ENCODE peak calls at places on chromosomes 16 and 17, in ten cellular contexts. Z is SK-N-SH, G is upper lobe of left lung, A is sigmoid colon, I is stomach, K is transverse colon, E is GM12878, H is K562, T is esophagus muscularis mucosa, X is HepG2. J is an unnamed sample.

GRCh38 chr16:67562526-67562917 is at the start of gene CTCF:
- DNase-seq in Z (peak; percentile 91), G (peak; percentile 96), A (peak; percentile 94), I (peak; percentile 85), K (peak; percentile 88), E (no peak), H (peak; percentile 89), T (no peak), X (peak; percentile 70), J (no peak)

GRCh38 chr16:87661561-87661960 is 59.3 kb downstream of the JPH3 start:
- DNase-seq in Z (no peak), G (no peak), A (no peak), I (no peak), K (peak; percentile 18), E (no peak), H (peak; percentile 68), T (no peak), X (peak; percentile 44), J (no peak)

GRCh38 chr16:57594531-57595031 is 33.8 kb upstream of the ADGRG1 start:
- DNase-seq in Z (no peak), G (no peak), A (no peak), I (no peak), K (no peak), E (no peak), H (no peak), T (no peak), X (no peak), J (no peak)

GRCh38 chr16:11613381-11614303 is 26.9 kb upstream of the LITAF start:
- DNase-seq in Z (no peak), G (no peak), A (peak; percentile 81), I (peak; percentile 69), K (peak; percentile 85), E (no peak), H (peak; percentile 74), T (no peak), X (peak; percentile 88), J (peak; percentile 90)

GRCh38 chr17:44878627-44879221 is 20.5 kb downstream of the EFTUD2 start:
- DNase-seq in Z (peak; percentile 47), G (no peak), A (no peak), I (no peak), K (no peak), E (no peak), H (peak; percentile 42), T (no peak), X (peak; percentile 37), J (no peak)

GRCh38 chr16:85291302-85292148 is 179.3 kb upstream of the CIBAR2 start:
- DNase-seq in Z (no peak), G (peak; percentile 89), A (peak; percentile 82), I (peak; percentile 66), K (peak; percentile 68), E (no peak), H (peak; percentile 81), T (no peak), X (peak; percentile 93), J (no peak)

GRCh38 chr17:78284146-78284545 is 52.7 kb downstream of the TMEM235 start:
- DNase-seq in Z (no peak), G (no peak), A (no peak), I (no peak), K (no peak), E (no peak), H (no peak), T (no peak), X (no peak), J (no peak)

GRCh38 chr17:79930077-79930785 is 91.0 kb upstream of the CBX4 start:
- DNase-seq in Z (peak; percentile 85), G (peak; percentile 75), A (no peak), I (no peak), K (no peak), E (no peak), H (no peak), T (no peak), X (no peak), J (no peak)

GRCh38 chr16:23528635-23529016 is 18.3 kb upstream of the GGA2 start:
- DNase-seq in Z (no peak), G (no peak), A (no peak), I (no peak), K (no peak), E (no peak), H (no peak), T (no peak), X (no peak), J (no peak)

GRCh38 chr17:8382052-8382879 is 727 bp downstream of the RPL26 start:
- DNase-seq in Z (no peak), G (no peak), A (no peak), I (no peak), K (no peak), E (no peak), H (peak; percentile 23), T (no peak), X (no peak), J (no peak)

GRCh38 chr16:85675528-85675927 is 13.2 kb downstream of the GINS2 start:
- DNase-seq in Z (no peak), G (no peak), A (no peak), I (no peak), K (no peak), E (no peak), H (peak; percentile 43), T (no peak), X (peak; percentile 38), J (no peak)

GRCh38 chr17:43905985-43906852 is 1.1 kb downstream of the MPP2 start:
- DNase-seq in Z (peak; percentile 89), G (peak; percentile 79), A (peak; percentile 95), I (peak; percentile 74), K (peak; percentile 62), E (no peak), H (no peak), T (peak; percentile 94), X (peak; percentile 47), J (peak; percentile 91)

GRCh38 chr17:46008591-46008990 is 9.5 kb downstream of the STH start:
- DNase-seq in Z (no peak), G (no peak), A (no peak), I (no peak), K (no peak), E (no peak), H (no peak), T (no peak), X (no peak), J (no peak)

GRCh38 chr17:65181237-65182061 is 44.3 kb downstream of the RGS9 start:
- DNase-seq in Z (no peak), G (no peak), A (no peak), I (no peak), K (no peak), E (peak; percentile 90), H (no peak), T (no peak), X (no peak), J (no peak)

GRCh38 chr16:11056989-11057645 is 112.8 kb downstream of the CLEC16A start:
- DNase-seq in Z (no peak), G (no peak), A (peak; percentile 63), I (no peak), K (no peak), E (no peak), H (no peak), T (no peak), X (no peak), J (no peak)

GRCh38 chr16:29734826-29735225 is 11.0 kb downstream of the C16orf54 start:
- DNase-seq in Z (no peak), G (no peak), A (no peak), I (no peak), K (no peak), E (no peak), H (no peak), T (no peak), X (no peak), J (no peak)
- TF ChIP-seq EP300 in Z (no peak), G (no peak), A (no peak), I (no peak), K (no peak), E (no peak), H (no peak), T (no peak), X (no peak), J (no peak)

GRCh38 chr17:17119533-17119932 is 77.3 kb downstream of the MPRIP start:
- DNase-seq in Z (no peak), G (no peak), A (no peak), I (peak; percentile 64), K (peak; percentile 66), E (peak; percentile 11), H (no peak), T (no peak), X (no peak), J (no peak)
- TF ChIP-seq POLR2AphosphoS5 in Z (no peak), G (no peak), A (no peak), I (no peak), K (peak; percentile 13), E (no peak), H (no peak), T (no peak), X (no peak), J (no peak)

GRCh38 chr17:29734640-29735039 is 111.9 kb upstream of the CORO6 start:
- DNase-seq in Z (no peak), G (no peak), A (no peak), I (no peak), K (no peak), E (no peak), H (no peak), T (no peak), X (peak; percentile 32), J (no peak)

GRCh38 chr17:29744121-29744520 is 121.4 kb upstream of the CORO6 start:
- DNase-seq in Z (peak; percentile 66), G (peak; percentile 56), A (no peak), I (no peak), K (no peak), E (no peak), H (no peak), T (no peak), X (no peak), J (no peak)

GRCh38 chr17:29742210-29742513 is 119.5 kb upstream of the CORO6 start:
- DNase-seq in Z (no peak), G (no peak), A (no peak), I (no peak), K (no peak), E (no peak), H (no peak), T (no peak), X (no peak), J (no peak)

GRCh38 chr17:29740017-29740416 is 117.3 kb upstream of the CORO6 start:
- DNase-seq in Z (peak; percentile 42), G (no peak), A (no peak), I (no peak), K (no peak), E (no peak), H (no peak), T (no peak), X (peak; percentile 90), J (no peak)
- H3K4me1 ChIP-seq in Z (peaks cover 24% of the 10 kb centered on the region), G (peaks cover 30% of the 10 kb centered on the region), A (peaks cover 16% of the 10 kb centered on the region), I (peaks cover 29% of the 10 kb centered on the region), K (peaks cover under 1% of the 10 kb centered on the region), E (no peaks in the 10 kb centered on the region), H (peaks cover 7% of the 10 kb centered on the region), T (peaks cover 32% of the 10 kb centered on the region), X (peaks cover 72% of the 10 kb centered on the region), J (peaks cover 1% of the 10 kb centered on the region)

GRCh38 chr17:36937961-36938565 is 788 bp downstream of the LHX1 start:
- DNase-seq in Z (peak; percentile 69), G (peak; percentile 84), A (no peak), I (no peak), K (no peak), E (no peak), H (peak; percentile 45), T (no peak), X (no peak), J (no peak)
- TF ChIP-seq EP300 in Z (no peak), G (no peak), A (no peak), I (no peak), K (no peak), E (no peak), H (no peak), T (no peak), X (no peak), J (no peak)